ENCODE peak calls at places on chromosome 19, in eight cellular contexts. W is choroid plexus epithelial cell, M is foreskin fibroblast, T is A549, O is kidney epithelial cell, Y is transverse colon, C is colonic mucosa, S is ascending aorta. N is an unnamed sample.

GRCh38 chr19:40403262-40403984 is 9.8 kb downstream of the PRX start:
- DNase-seq in O (peak; percentile 74), T (peak; percentile 98), Y (peak; percentile 95), W (peak; percentile 94), C (peak; percentile 96), S (peak; percentile 63), M (peak; percentile 93), N (peak; percentile 85)

GRCh38 chr19:49157445-49158224 is at the start of gene TRPM4:
- DNase-seq in O (no peak), S (peak; percentile 68), C (peak; percentile 98), Y (peak; percentile 95), T (peak; percentile 84), M (peak; percentile 88), W (peak; percentile 79), N (peak; percentile 92)

GRCh38 chr19:12833747-12834417 is 497 bp downstream of the RTBDN start:
- DNase-seq in W (no peak), M (peak; percentile 43), S (no peak), Y (peak; percentile 19), O (no peak), C (peak; percentile 39), T (no peak), N (peak; percentile 36)

GRCh38 chr19:12126707-12127106 is 13.4 kb downstream of the ZNF20 start:
- DNase-seq in O (no peak), W (peak; percentile 26), C (peak; percentile 26), M (peak; percentile 50), T (no peak), S (no peak), Y (no peak), N (peak; percentile 18)

GRCh38 chr19:13835791-13836723 is 40.8 kb downstream of the ZSWIM4 start:
- DNase-seq in T (peak; percentile 78), O (no peak), W (no peak), S (no peak), Y (no peak), C (peak; percentile 29), M (peak; percentile 36), N (peak; percentile 29)

GRCh38 chr19:48290341-48290922 is 20.6 kb downstream of the ZNF114 start:
- DNase-seq in M (peak; percentile 67), S (no peak), T (peak; percentile 35), O (no peak), W (peak; percentile 81), C (no peak), Y (no peak), N (peak; percentile 26)

GRCh38 chr19:55358943-55359908 is 3.8 kb downstream of the GARIN5B start:
- DNase-seq in S (no peak), W (no peak), C (no peak), T (no peak), M (no peak), O (no peak), Y (no peak), N (peak; percentile 62)

GRCh38 chr19:8308891-8309291 is 733 bp upstream of the CD320 start:
- DNase-seq in C (peak; percentile 23), Y (no peak), T (no peak), M (no peak), O (no peak), S (no peak), W (no peak), N (no peak)

GRCh38 chr19:58261600-58261967 is 17.2 kb upstream of the ZNF8 start:
- DNase-seq in M (no peak), S (no peak), Y (no peak), W (no peak), C (no peak), T (no peak), O (no peak), N (no peak)

GRCh38 chr19:36418287-36419001 is at the start of gene ZFP82:
- DNase-seq in Y (peak; percentile 73), T (peak; percentile 89), O (no peak), C (peak; percentile 79), W (peak; percentile 83), M (peak; percentile 92), S (peak; percentile 12), N (peak; percentile 67)

GRCh38 chr19:1252221-1252817 is 3.9 kb downstream of the MIDN start:
- DNase-seq in O (no peak), T (peak; percentile 85), S (peak; percentile 87), M (peak; percentile 98), W (peak; percentile 90), Y (peak; percentile 86), C (peak; percentile 85), N (peak; percentile 96)

GRCh38 chr19:53365134-53365898 is at the start of gene ZNF525:
- DNase-seq in C (peak; percentile 96), W (peak; percentile 76), S (peak; percentile 81), O (peak; percentile 32), M (peak; percentile 85), Y (peak; percentile 95), T (peak; percentile 63), N (peak; percentile 93)

GRCh38 chr19:6061420-6062130 is 48.7 kb downstream of the RFX2 start:
- DNase-seq in S (no peak), M (no peak), W (no peak), Y (peak; percentile 62), O (no peak), C (peak; percentile 39), T (no peak), N (no peak)

GRCh38 chr19:47781590-47782318 is 3.3 kb downstream of the SELENOW start:
- DNase-seq in M (no peak), T (no peak), O (no peak), S (no peak), C (peak; percentile 41), Y (no peak), W (peak; percentile 38), N (no peak)

GRCh38 chr19:21765151-21765550 is 2.2 kb downstream of the ZNF100 start:
- DNase-seq in C (no peak), T (no peak), M (no peak), W (no peak), Y (no peak), S (no peak), O (no peak), N (peak; percentile 59)

GRCh38 chr19:19540707-19541515 is 2.8 kb downstream of the CILP2 start:
- DNase-seq in M (peak; percentile 80), C (peak; percentile 79), S (no peak), W (peak; percentile 50), O (no peak), T (peak; percentile 45), Y (peak; percentile 66), N (peak; percentile 80)

GRCh38 chr19:6092329-6093286 is 17.7 kb downstream of the RFX2 start:
- DNase-seq in O (peak; percentile 72), T (peak; percentile 77), Y (peak; percentile 91), C (peak; percentile 89), M (peak; percentile 94), S (peak; percentile 75), W (peak; percentile 61), N (peak; percentile 99)

GRCh38 chr19:33803383-33803782 is 6.7 kb downstream of the KCTD15 start:
- DNase-seq in O (no peak), S (no peak), M (no peak), Y (no peak), C (no peak), W (no peak), T (no peak), N (no peak)

GRCh38 chr19:6753178-6754031 is 13.8 kb downstream of the SH2D3A start:
- DNase-seq in Y (peak; percentile 95), M (peak; percentile 87), W (peak; percentile 72), O (no peak), T (peak; percentile 81), C (peak; percentile 94), S (no peak), N (peak; percentile 82)

GRCh38 chr19:48806518-48806817 is 4.4 kb downstream of the BCAT2 start:
- DNase-seq in T (no peak), M (no peak), Y (no peak), S (no peak), W (no peak), O (no peak), C (peak; percentile 70), N (no peak)

GRCh38 chr19:46321653-46322052 is 24.8 kb downstream of the HIF3A start:
- DNase-seq in S (no peak), W (no peak), C (no peak), M (no peak), T (no peak), Y (no peak), O (no peak), N (no peak)
- H3K4me3 ChIP-seq in S (no peak overlapping the region), W (no peak overlapping the region), C (no peak overlapping the region), M (no peak overlapping the region), T (no peak overlapping the region), Y (no peak overlapping the region), O (no peak overlapping the region), N (no peak overlapping the region)

GRCh38 chr19:50550594-50550966 is 17.7 kb downstream of the LRRC4B start:
- DNase-seq in M (no peak), W (no peak), T (no peak), C (no peak), O (no peak), S (no peak), Y (no peak), N (no peak)

GRCh38 chr19:50549059-50549926 is 18.9 kb downstream of the LRRC4B start:
- DNase-seq in S (no peak), M (no peak), C (no peak), W (no peak), T (no peak), Y (no peak), O (no peak), N (no peak)

GRCh38 chr19:50551034-50551712 is 17.1 kb downstream of the LRRC4B start:
- DNase-seq in O (no peak), Y (no peak), C (no peak), S (no peak), W (no peak), T (no peak), M (no peak), N (no peak)

GRCh38 chr19:50548191-50549058 is 19.8 kb downstream of the LRRC4B start:
- DNase-seq in Y (no peak), O (no peak), W (no peak), T (no peak), C (no peak), M (no peak), S (no peak), N (no peak)

GRCh38 chr19:50549927-50550593 is 18.2 kb downstream of the LRRC4B start:
- DNase-seq in T (no peak), C (no peak), W (no peak), S (no peak), M (no peak), Y (no peak), O (no peak), N (no peak)
- TF ChIP-seq CTCF in T (no peak), C (no peak), W (no peak), S (no peak), M (no peak), Y (no peak), O (no peak), N (no peak)

DNA sequence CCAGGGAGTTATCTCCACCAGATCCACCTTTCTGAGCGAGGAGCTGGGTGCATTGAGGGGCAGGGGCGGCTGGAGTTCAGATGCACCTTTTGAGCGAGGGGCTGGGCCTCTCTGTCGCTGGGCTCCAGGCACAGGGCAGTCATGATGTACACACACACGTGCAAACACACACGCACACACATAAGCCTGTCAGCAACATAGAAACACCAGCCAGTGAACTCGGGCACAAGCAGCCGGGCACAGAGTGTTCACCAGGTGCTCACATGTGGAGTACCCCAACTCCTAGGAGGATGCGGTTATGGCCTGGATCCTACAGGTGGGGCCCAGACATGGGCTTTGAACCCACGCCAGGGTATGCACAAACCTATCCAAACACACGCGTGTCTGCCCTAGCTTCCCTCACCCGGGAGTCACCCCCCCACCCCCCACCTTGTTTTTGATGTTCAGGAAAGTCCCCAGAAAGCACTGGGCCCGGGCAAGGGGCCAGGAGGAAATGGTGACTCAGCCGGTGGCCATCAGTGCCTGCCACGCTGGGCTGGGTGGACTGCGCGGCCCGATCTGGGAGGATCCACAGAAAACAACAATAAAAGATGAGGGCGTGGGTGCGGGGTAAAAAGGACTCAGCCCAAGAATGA is 13.3 kb downstream of the ARRDC2 start:
- DNase-seq in M (peak; percentile 95), Y (peak; percentile 78), W (peak; percentile 96), T (peak; percentile 65), O (no peak), C (peak; percentile 87), S (peak; percentile 75), N (peak; percentile 74)
- H3K4me3 ChIP-seq in M (no peak overlapping the region), Y (no peak overlapping the region), W (no peak overlapping the region), T (peak overlapping the region; percentile 39), O (no peak overlapping the region), C (no peak overlapping the region), S (peak overlapping the region; percentile 26), N (no peak overlapping the region)

GRCh38 chr19:16836115-16836905 is 7.1 kb downstream of the SIN3B start:
- DNase-seq in Y (peak; percentile 24), C (no peak), S (no peak), T (no peak), O (no peak), W (peak; percentile 61), M (peak; percentile 48), N (peak; percentile 72)
- TF ChIP-seq CTCF in Y (no peak), C (no peak), S (no peak), T (no peak), O (peak; percentile 6), W (peak; percentile 49), M (no peak), N (peak; percentile 18)